ENCODE peak calls at places on chromosomes 12 and 14, in four cellular contexts. One of them, this sample, is unnamed.

GRCh38 chr12:81010641-81011040 is 67.2 kb upstream of the ACSS3 start:
- DNase-seq in HepG2: no peak
- DNase-seq in K562: no peak
- DNase-seq in GM12878: no peak
- DNase-seq in this sample: no peak

GRCh38 chr12:49367381-49368239 is at the start of gene SPATS2:
- DNase-seq in HepG2: no peak
- DNase-seq in K562: no peak
- DNase-seq in GM12878: no peak
- DNase-seq in this sample: no peak

GRCh38 chr12:59149995-59150642 is 229.8 kb upstream of the LRIG3 start:
- DNase-seq in HepG2: peak; percentile 77
- DNase-seq in K562: peak; percentile 23
- DNase-seq in GM12878: peak; percentile 21
- DNase-seq in this sample: peak; percentile 60

GRCh38 chr12:120444676-120445075 is 1.5 kb downstream of the TRIAP1 start:
- DNase-seq in HepG2: no peak
- DNase-seq in K562: no peak
- DNase-seq in GM12878: no peak
- DNase-seq in this sample: no peak

GRCh38 chr12:14896477-14897184 is 11.0 kb upstream of the MGP start:
- DNase-seq in HepG2: no peak
- DNase-seq in K562: no peak
- DNase-seq in GM12878: no peak
- DNase-seq in this sample: no peak

GRCh38 chr14:29465095-29465494 is 462.6 kb downstream of the PRKD1 start:
- DNase-seq in HepG2: no peak
- DNase-seq in K562: no peak
- DNase-seq in GM12878: no peak
- DNase-seq in this sample: no peak

GRCh38 chr14:52259452-52259851 is 8.0 kb upstream of the PTGDR start:
- DNase-seq in HepG2: no peak
- DNase-seq in K562: no peak
- DNase-seq in GM12878: no peak
- DNase-seq in this sample: no peak

GRCh38 chr12:45439039-45439438 is 223.1 kb downstream of the ANO6 start:
- DNase-seq in HepG2: no peak
- DNase-seq in K562: no peak
- DNase-seq in GM12878: no peak
- DNase-seq in this sample: no peak

GRCh38 chr12:107130830-107131760 is 37.7 kb upstream of the CRY1 start:
- DNase-seq in HepG2: no peak
- DNase-seq in K562: no peak
- DNase-seq in GM12878: no peak
- DNase-seq in this sample: no peak

GRCh38 chr12:27524839-27525238 is 833 bp downstream of the PPFIBP1 start:
- DNase-seq in HepG2: no peak
- DNase-seq in K562: no peak
- DNase-seq in GM12878: no peak
- DNase-seq in this sample: no peak

GRCh38 chr12:52324068-52324444 is 2.9 kb upstream of the KRT83 start:
- DNase-seq in HepG2: no peak
- DNase-seq in K562: no peak
- DNase-seq in GM12878: no peak
- DNase-seq in this sample: no peak

GRCh38 chr12:88391556-88391955 is 188.7 kb downstream of the KITLG start:
- DNase-seq in HepG2: no peak
- DNase-seq in K562: no peak
- DNase-seq in GM12878: no peak
- DNase-seq in this sample: no peak

GRCh38 chr14:69287096-69287991 is 27.4 kb downstream of the GALNT16 start:
- DNase-seq in HepG2: peak; percentile 46
- DNase-seq in K562: no peak
- DNase-seq in GM12878: no peak
- DNase-seq in this sample: no peak
- TF ChIP-seq TARDBP in HepG2: no peak
- TF ChIP-seq TARDBP in K562: no peak
- TF ChIP-seq TARDBP in GM12878: no peak
- TF ChIP-seq TARDBP in this sample: no peak

GRCh38 chr12:95815635-95816212 is 25.2 kb upstream of the NTN4 start:
- DNase-seq in HepG2: peak; percentile 36
- DNase-seq in K562: peak; percentile 16
- DNase-seq in GM12878: no peak
- DNase-seq in this sample: peak; percentile 37
- TF ChIP-seq TARDBP in HepG2: no peak
- TF ChIP-seq TARDBP in K562: no peak
- TF ChIP-seq TARDBP in GM12878: no peak
- TF ChIP-seq TARDBP in this sample: no peak

GRCh38 chr12:110532644-110533043 is 30.5 kb downstream of the RAD9B start:
- DNase-seq in HepG2: no peak
- DNase-seq in K562: no peak
- DNase-seq in GM12878: no peak
- DNase-seq in this sample: no peak

GRCh38 chr12:110531741-110532333 is 29.7 kb downstream of the RAD9B start:
- DNase-seq in HepG2: no peak
- DNase-seq in K562: no peak
- DNase-seq in GM12878: peak; percentile 96
- DNase-seq in this sample: no peak

GRCh38 chr12:110534811-110535210 is 32.7 kb downstream of the RAD9B start:
- DNase-seq in HepG2: no peak
- DNase-seq in K562: no peak
- DNase-seq in GM12878: no peak
- DNase-seq in this sample: no peak

GRCh38 chr12:110530511-110530910 is 28.4 kb downstream of the RAD9B start:
- DNase-seq in HepG2: no peak
- DNase-seq in K562: no peak
- DNase-seq in GM12878: no peak
- DNase-seq in this sample: no peak

GRCh38 chr12:110533607-110534006 is 31.5 kb downstream of the RAD9B start:
- DNase-seq in HepG2: peak; percentile 59
- DNase-seq in K562: no peak
- DNase-seq in GM12878: no peak
- DNase-seq in this sample: no peak
- TF ChIP-seq TARDBP in HepG2: no peak
- TF ChIP-seq TARDBP in K562: no peak
- TF ChIP-seq TARDBP in GM12878: no peak
- TF ChIP-seq TARDBP in this sample: no peak

DNA sequence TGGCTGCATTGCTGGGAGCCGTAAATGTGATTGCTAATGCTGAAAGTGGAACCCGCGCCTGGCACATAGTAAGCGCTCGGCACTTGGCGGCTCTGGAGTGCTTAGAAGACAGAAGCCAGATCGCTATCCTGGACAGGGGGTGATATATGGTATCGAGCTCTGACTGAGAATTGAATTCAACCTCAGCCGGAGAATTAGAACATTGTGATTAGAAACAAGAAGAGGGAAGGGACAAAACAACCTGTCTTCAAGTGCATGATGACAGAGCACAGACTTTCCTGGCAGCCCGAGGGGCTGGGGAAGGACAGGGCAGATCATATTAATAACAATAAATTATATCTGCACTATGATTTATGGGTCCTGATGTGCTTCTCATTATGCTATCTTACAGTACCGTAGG is 66.9 kb upstream of the TBX3 start:
- DNase-seq in HepG2: no peak
- DNase-seq in K562: no peak
- DNase-seq in GM12878: no peak
- DNase-seq in this sample: no peak
- TF ChIP-seq TARDBP in HepG2: no peak
- TF ChIP-seq TARDBP in K562: no peak
- TF ChIP-seq TARDBP in GM12878: no peak
- TF ChIP-seq TARDBP in this sample: no peak

GRCh38 chr12:836952-837351 is 84.6 kb downstream of the WNK1 start:
- DNase-seq in HepG2: no peak
- DNase-seq in K562: no peak
- DNase-seq in GM12878: no peak
- DNase-seq in this sample: no peak
- TF ChIP-seq TARDBP in HepG2: no peak
- TF ChIP-seq TARDBP in K562: no peak
- TF ChIP-seq TARDBP in GM12878: no peak
- TF ChIP-seq TARDBP in this sample: no peak

DNA sequence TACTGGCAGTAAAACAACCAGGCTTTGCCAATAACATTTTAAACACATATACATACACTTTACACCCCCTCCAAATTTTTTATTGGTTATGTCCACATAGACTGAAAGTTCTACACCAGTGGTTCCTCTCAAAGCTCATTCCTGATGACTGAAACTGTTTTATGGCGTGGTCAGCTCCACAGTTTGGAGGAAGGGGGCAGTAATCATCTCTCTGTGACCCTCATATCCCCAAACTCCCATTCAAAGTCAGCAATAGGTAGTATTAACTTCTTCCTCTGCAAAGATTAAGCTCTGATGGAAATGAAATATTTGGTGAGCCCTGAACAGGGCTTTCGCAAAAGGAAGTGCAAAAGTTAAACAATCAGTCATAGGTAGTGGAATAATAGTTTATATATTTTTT is 55.3 kb upstream of the DAAM1 start:
- DNase-seq in HepG2: no peak
- DNase-seq in K562: peak; percentile 5
- DNase-seq in GM12878: no peak
- DNase-seq in this sample: no peak
- TF ChIP-seq TARDBP in HepG2: no peak
- TF ChIP-seq TARDBP in K562: no peak
- TF ChIP-seq TARDBP in GM12878: no peak
- TF ChIP-seq TARDBP in this sample: no peak

GRCh38 chr14:73289308-73289707 is 52.0 kb downstream of the PAPLN start:
- DNase-seq in HepG2: no peak
- DNase-seq in K562: no peak
- DNase-seq in GM12878: no peak
- DNase-seq in this sample: no peak

GRCh38 chr14:73293782-73294781 is 56.8 kb downstream of the PAPLN start:
- DNase-seq in HepG2: no peak
- DNase-seq in K562: no peak
- DNase-seq in GM12878: no peak
- DNase-seq in this sample: no peak

GRCh38 chr14:73289729-73290128 is 52.4 kb downstream of the PAPLN start:
- DNase-seq in HepG2: no peak
- DNase-seq in K562: no peak
- DNase-seq in GM12878: no peak
- DNase-seq in this sample: no peak

GRCh38 chr14:73290279-73290678 is 53.0 kb downstream of the PAPLN start:
- DNase-seq in HepG2: no peak
- DNase-seq in K562: no peak
- DNase-seq in GM12878: peak; percentile 64
- DNase-seq in this sample: no peak

DNA sequence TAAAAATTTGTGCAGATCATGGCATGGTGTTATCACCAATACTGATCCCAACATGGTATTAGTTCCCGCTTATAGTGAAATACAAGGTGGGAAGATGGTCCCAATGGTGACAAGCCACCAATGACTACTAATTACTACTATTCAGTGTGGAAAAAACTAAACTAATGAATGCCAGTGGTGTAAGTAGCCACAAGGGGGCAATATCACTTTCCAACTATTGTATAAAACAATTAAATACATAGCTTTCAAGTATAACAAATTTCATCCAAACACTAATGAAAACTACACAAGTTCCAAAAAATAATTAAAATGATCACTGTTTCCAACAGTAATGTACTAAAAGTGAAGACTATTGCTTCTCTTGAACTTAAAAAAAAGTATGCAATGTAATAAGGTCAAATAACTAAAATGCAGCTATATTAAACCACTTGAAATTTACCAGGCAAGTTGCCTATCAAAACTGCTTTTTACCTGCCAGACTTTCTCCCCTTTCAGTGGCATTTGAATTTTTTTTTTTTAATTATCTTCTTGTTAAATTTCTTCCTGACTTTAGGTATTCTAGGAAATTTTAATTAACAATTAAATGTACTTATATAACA is 58.0 kb downstream of the PAPLN start:
- DNase-seq in HepG2: peak; percentile 27
- DNase-seq in K562: peak; percentile 19
- DNase-seq in GM12878: no peak
- DNase-seq in this sample: peak; percentile 34
- TF ChIP-seq TARDBP in HepG2: no peak
- TF ChIP-seq TARDBP in K562: no peak
- TF ChIP-seq TARDBP in GM12878: no peak
- TF ChIP-seq TARDBP in this sample: no peak

This sample was measured in HEK293T.